ENCODE peak calls at places on chromosomes 12 and 14, in eight cellular contexts. One of them, this sample, is unnamed.

GRCh38 chr12:49871263-49871561 is 28.3 kb upstream of the BCDIN3D start:
- DNase-seq in stimulated activated CD4-positive, alpha-beta T cell treated with anti-CD3 and anti-CD28 coated beads, Interleukin-4, amount 100 ng/mL, for 4 hours: no peak
- DNase-seq in adrenal gland: no peak
- DNase-seq in NCI-H1092 treated with DMSO at 0.1 percent for 48 hours: no peak
- DNase-seq in fibroblast of the conjunctiva: no peak
- DNase-seq in GM10248: no peak
- DNase-seq in CD14-positive monocyte: no peak
- DNase-seq in MCF 10A: no peak
- DNase-seq in this sample: no peak

GRCh38 chr12:120960657-120961056 is 17.7 kb upstream of the HNF1A start:
- DNase-seq in stimulated activated CD4-positive, alpha-beta T cell treated with anti-CD3 and anti-CD28 coated beads, Interleukin-4, amount 100 ng/mL, for 4 hours: no peak
- DNase-seq in adrenal gland: no peak
- DNase-seq in NCI-H1092 treated with DMSO at 0.1 percent for 48 hours: no peak
- DNase-seq in fibroblast of the conjunctiva: no peak
- DNase-seq in GM10248: peak; percentile 47
- DNase-seq in CD14-positive monocyte: no peak
- DNase-seq in MCF 10A: no peak
- DNase-seq in this sample: no peak

GRCh38 chr14:36967892-36968555 is 204.4 kb downstream of the SLC25A21 start:
- DNase-seq in stimulated activated CD4-positive, alpha-beta T cell treated with anti-CD3 and anti-CD28 coated beads, Interleukin-4, amount 100 ng/mL, for 4 hours: no peak
- DNase-seq in adrenal gland: no peak
- DNase-seq in NCI-H1092 treated with DMSO at 0.1 percent for 48 hours: no peak
- DNase-seq in fibroblast of the conjunctiva: no peak
- DNase-seq in GM10248: no peak
- DNase-seq in CD14-positive monocyte: no peak
- DNase-seq in MCF 10A: no peak
- DNase-seq in this sample: no peak

GRCh38 chr12:19239616-19240234 is 110.2 kb downstream of the PLEKHA5 start:
- DNase-seq in stimulated activated CD4-positive, alpha-beta T cell treated with anti-CD3 and anti-CD28 coated beads, Interleukin-4, amount 100 ng/mL, for 4 hours: no peak
- DNase-seq in adrenal gland: no peak
- DNase-seq in NCI-H1092 treated with DMSO at 0.1 percent for 48 hours: no peak
- DNase-seq in fibroblast of the conjunctiva: no peak
- DNase-seq in GM10248: no peak
- DNase-seq in CD14-positive monocyte: no peak
- DNase-seq in MCF 10A: peak; percentile 15
- DNase-seq in this sample: no peak

GRCh38 chr14:63544641-63545234 is 1.6 kb upstream of the PPP2R5E start:
- DNase-seq in stimulated activated CD4-positive, alpha-beta T cell treated with anti-CD3 and anti-CD28 coated beads, Interleukin-4, amount 100 ng/mL, for 4 hours: no peak
- DNase-seq in adrenal gland: no peak
- DNase-seq in NCI-H1092 treated with DMSO at 0.1 percent for 48 hours: no peak
- DNase-seq in fibroblast of the conjunctiva: no peak
- DNase-seq in GM10248: no peak
- DNase-seq in CD14-positive monocyte: no peak
- DNase-seq in MCF 10A: peak; percentile 38
- DNase-seq in this sample: no peak

GRCh38 chr12:124370851-124371250 is 76.0 kb downstream of the RFLNA start:
- DNase-seq in stimulated activated CD4-positive, alpha-beta T cell treated with anti-CD3 and anti-CD28 coated beads, Interleukin-4, amount 100 ng/mL, for 4 hours: no peak
- DNase-seq in adrenal gland: no peak
- DNase-seq in NCI-H1092 treated with DMSO at 0.1 percent for 48 hours: no peak
- DNase-seq in fibroblast of the conjunctiva: no peak
- DNase-seq in GM10248: no peak
- DNase-seq in CD14-positive monocyte: no peak
- DNase-seq in MCF 10A: no peak
- DNase-seq in this sample: no peak

GRCh38 chr12:115710104-115710564 is 567.4 kb downstream of the MED13L start:
- DNase-seq in stimulated activated CD4-positive, alpha-beta T cell treated with anti-CD3 and anti-CD28 coated beads, Interleukin-4, amount 100 ng/mL, for 4 hours: no peak
- DNase-seq in adrenal gland: no peak
- DNase-seq in NCI-H1092 treated with DMSO at 0.1 percent for 48 hours: peak; percentile 74
- DNase-seq in fibroblast of the conjunctiva: peak; percentile 55
- DNase-seq in GM10248: no peak
- DNase-seq in CD14-positive monocyte: no peak
- DNase-seq in MCF 10A: peak; percentile 41
- DNase-seq in this sample: peak; percentile 27

GRCh38 chr14:24299255-24300191 is at the start of the genes DHRS1 and NOP9:
- DNase-seq in stimulated activated CD4-positive, alpha-beta T cell treated with anti-CD3 and anti-CD28 coated beads, Interleukin-4, amount 100 ng/mL, for 4 hours: peak; percentile 87
- DNase-seq in adrenal gland: peak; percentile 93
- DNase-seq in NCI-H1092 treated with DMSO at 0.1 percent for 48 hours: peak; percentile 72
- DNase-seq in fibroblast of the conjunctiva: peak; percentile 56
- DNase-seq in GM10248: peak; percentile 96
- DNase-seq in CD14-positive monocyte: peak; percentile 89
- DNase-seq in MCF 10A: peak; percentile 91
- DNase-seq in this sample: peak; percentile 90

GRCh38 chr14:90611501-90611900 is 204.7 kb downstream of the TTC7B start:
- DNase-seq in stimulated activated CD4-positive, alpha-beta T cell treated with anti-CD3 and anti-CD28 coated beads, Interleukin-4, amount 100 ng/mL, for 4 hours: no peak
- DNase-seq in adrenal gland: no peak
- DNase-seq in NCI-H1092 treated with DMSO at 0.1 percent for 48 hours: no peak
- DNase-seq in fibroblast of the conjunctiva: no peak
- DNase-seq in GM10248: no peak
- DNase-seq in CD14-positive monocyte: no peak
- DNase-seq in MCF 10A: no peak
- DNase-seq in this sample: no peak